ENCODE peak calls at places on chromosomes 2 and 18, in four cellular contexts. One of them, this sample, is unnamed.

GRCh38 chr2:204899983-204900382 is 354.7 kb downstream of the PARD3B start:
- DNase-seq in CD8-positive, alpha-beta memory T cell: no peak
- DNase-seq in NT2/D1: no peak
- DNase-seq in sigmoid colon: no peak
- DNase-seq in this sample: no peak

GRCh38 chr2:194452504-194452903 is 1204.5 kb upstream of the SLC39A10 start:
- DNase-seq in CD8-positive, alpha-beta memory T cell: no peak
- DNase-seq in NT2/D1: no peak
- DNase-seq in sigmoid colon: no peak
- DNase-seq in this sample: no peak

GRCh38 chr2:173572848-173573247 is 218.2 kb downstream of the CDCA7 start:
- DNase-seq in CD8-positive, alpha-beta memory T cell: no peak
- DNase-seq in NT2/D1: no peak
- DNase-seq in sigmoid colon: no peak
- DNase-seq in this sample: no peak

GRCh38 chr2:99198103-99198841 is 17.3 kb downstream of the MRPL30 start:
- DNase-seq in CD8-positive, alpha-beta memory T cell: no peak
- DNase-seq in NT2/D1: no peak
- DNase-seq in sigmoid colon: no peak
- DNase-seq in this sample: no peak

GRCh38 chr18:49101230-49101629 is 150.5 kb upstream of the SMAD7 start:
- DNase-seq in CD8-positive, alpha-beta memory T cell: no peak
- DNase-seq in NT2/D1: no peak
- DNase-seq in sigmoid colon: no peak
- DNase-seq in this sample: no peak

GRCh38 chr2:227703280-227703732 is 14.5 kb downstream of the SLC19A3 start:
- DNase-seq in CD8-positive, alpha-beta memory T cell: no peak
- DNase-seq in NT2/D1: no peak
- DNase-seq in sigmoid colon: no peak
- DNase-seq in this sample: no peak

GRCh38 chr2:144325086-144325485 is 194.8 kb downstream of the ZEB2 start:
- DNase-seq in CD8-positive, alpha-beta memory T cell: peak; percentile 49
- DNase-seq in NT2/D1: no peak
- DNase-seq in sigmoid colon: no peak
- DNase-seq in this sample: no peak

GRCh38 chr2:162155093-162155492 is 3.0 kb upstream of the GCG start:
- DNase-seq in CD8-positive, alpha-beta memory T cell: no peak
- DNase-seq in NT2/D1: no peak
- DNase-seq in sigmoid colon: no peak
- DNase-seq in this sample: no peak

GRCh38 chr2:88691339-88692183 is at the start of gene RPIA:
- DNase-seq in CD8-positive, alpha-beta memory T cell: peak; percentile 99
- DNase-seq in NT2/D1: peak; percentile 98
- DNase-seq in sigmoid colon: peak; percentile 99
- DNase-seq in this sample: peak; percentile 100

GRCh38 chr2:239157269-239157668 is 243.6 kb downstream of the HDAC4 start:
- DNase-seq in CD8-positive, alpha-beta memory T cell: no peak
- DNase-seq in NT2/D1: no peak
- DNase-seq in sigmoid colon: peak; percentile 59
- DNase-seq in this sample: peak; percentile 41

GRCh38 chr2:121238828-121239227 is 46.2 kb downstream of the TFCP2L1 start:
- DNase-seq in CD8-positive, alpha-beta memory T cell: no peak
- DNase-seq in NT2/D1: no peak
- DNase-seq in sigmoid colon: no peak
- DNase-seq in this sample: no peak

GRCh38 chr2:101307503-101307902 is 998 bp downstream of the RNF149 start:
- DNase-seq in CD8-positive, alpha-beta memory T cell: no peak
- DNase-seq in NT2/D1: no peak
- DNase-seq in sigmoid colon: no peak
- DNase-seq in this sample: no peak

GRCh38 chr2:120109186-120110061 is 96.5 kb downstream of the EPB41L5 start:
- DNase-seq in CD8-positive, alpha-beta memory T cell: no peak
- DNase-seq in NT2/D1: no peak
- DNase-seq in sigmoid colon: no peak
- DNase-seq in this sample: no peak

GRCh38 chr18:28657836-28658410 is 481.0 kb upstream of the CDH2 start:
- DNase-seq in CD8-positive, alpha-beta memory T cell: no peak
- DNase-seq in NT2/D1: no peak
- DNase-seq in sigmoid colon: no peak
- DNase-seq in this sample: no peak

GRCh38 chr2:218927876-218928275 is 31.6 kb upstream of the CDK5R2 start:
- DNase-seq in CD8-positive, alpha-beta memory T cell: no peak
- DNase-seq in NT2/D1: no peak
- DNase-seq in sigmoid colon: no peak
- DNase-seq in this sample: no peak

GRCh38 chr2:195683174-195683573 is 26.1 kb downstream of the SLC39A10 start:
- DNase-seq in CD8-positive, alpha-beta memory T cell: no peak
- DNase-seq in NT2/D1: no peak
- DNase-seq in sigmoid colon: no peak
- DNase-seq in this sample: no peak

GRCh38 chr2:122433123-122433754 is 677.8 kb downstream of the TSN start:
- DNase-seq in CD8-positive, alpha-beta memory T cell: no peak
- DNase-seq in NT2/D1: no peak
- DNase-seq in sigmoid colon: no peak
- DNase-seq in this sample: no peak

GRCh38 chr2:127525692-127526141 is 572 bp downstream of the IWS1 start:
- DNase-seq in CD8-positive, alpha-beta memory T cell: no peak
- DNase-seq in NT2/D1: no peak
- DNase-seq in sigmoid colon: no peak
- DNase-seq in this sample: no peak

GRCh38 chr2:150282821-150283309 is 204.6 kb downstream of the RND3 start:
- DNase-seq in CD8-positive, alpha-beta memory T cell: no peak
- DNase-seq in NT2/D1: no peak
- DNase-seq in sigmoid colon: no peak
- DNase-seq in this sample: no peak

DNA sequence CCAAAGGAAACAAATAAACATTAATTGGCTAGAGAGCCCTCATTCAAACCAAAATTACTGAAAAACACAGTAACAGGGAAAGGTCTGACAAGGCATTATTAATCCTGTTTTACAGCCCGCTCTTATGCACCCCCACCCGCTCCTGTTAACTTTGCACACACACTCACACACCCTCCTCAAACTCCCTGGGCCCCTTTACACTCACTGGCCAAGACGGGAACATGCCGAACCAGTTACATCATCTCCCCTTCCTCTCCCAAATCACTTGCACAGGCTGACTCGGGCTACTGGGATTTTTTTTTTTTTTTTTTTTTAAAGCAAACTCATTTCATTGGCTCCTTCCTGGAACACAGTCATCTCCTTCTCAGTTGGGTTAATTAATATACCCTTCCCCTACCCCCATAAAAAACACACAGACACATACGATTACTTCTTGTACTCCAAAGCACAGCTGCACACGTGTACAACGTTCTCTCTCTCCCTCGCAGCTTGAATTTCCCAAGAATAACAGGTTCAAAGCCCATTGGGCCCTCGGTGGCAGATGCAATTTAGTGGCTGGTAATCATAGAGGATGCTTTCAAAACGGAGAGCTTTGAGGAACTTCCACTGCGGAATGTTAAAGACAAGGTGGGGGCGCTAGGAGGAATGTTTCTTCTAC is 31.8 kb downstream of the KLF7 start:
- DNase-seq in CD8-positive, alpha-beta memory T cell: no peak
- DNase-seq in NT2/D1: peak; percentile 63
- DNase-seq in sigmoid colon: peak; percentile 93
- DNase-seq in this sample: peak; percentile 83
- H3K4me1 ChIP-seq in CD8-positive, alpha-beta memory T cell: peaks cover 53% of the 10 kb centered on the region
- H3K4me1 ChIP-seq in NT2/D1: no peaks in the 10 kb centered on the region
- H3K4me1 ChIP-seq in sigmoid colon: peaks cover 94% of the 10 kb centered on the region
- H3K4me1 ChIP-seq in this sample: peaks cover 43% of the 10 kb centered on the region

DNA sequence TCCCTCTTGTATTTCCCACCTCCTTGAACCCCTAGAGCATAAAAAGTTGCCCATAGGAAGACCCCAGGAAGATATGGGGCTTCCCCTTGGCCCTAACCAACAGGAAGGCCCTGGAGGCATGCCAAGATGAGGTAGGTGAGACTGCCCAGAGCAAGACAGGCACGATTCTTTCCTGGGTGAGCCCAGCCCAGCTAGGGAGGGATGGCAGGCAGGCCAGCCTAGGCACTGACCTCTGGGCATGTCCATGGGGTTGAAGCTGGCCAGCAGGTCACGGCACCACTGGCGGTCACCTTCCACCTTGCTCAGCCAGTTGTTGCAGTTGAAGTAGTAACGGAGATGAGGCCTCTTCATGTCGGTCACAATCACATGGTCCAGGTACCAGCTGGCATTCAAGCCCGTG is 17.6 kb downstream of the LOXHD1 start:
- DNase-seq in CD8-positive, alpha-beta memory T cell: no peak
- DNase-seq in NT2/D1: no peak
- DNase-seq in sigmoid colon: no peak
- DNase-seq in this sample: no peak
- H3K4me3 ChIP-seq in CD8-positive, alpha-beta memory T cell: no peak overlapping the region
- H3K4me3 ChIP-seq in NT2/D1: no peak overlapping the region
- H3K4me3 ChIP-seq in sigmoid colon: no peak overlapping the region
- H3K4me3 ChIP-seq in this sample: no peak overlapping the region

DNA sequence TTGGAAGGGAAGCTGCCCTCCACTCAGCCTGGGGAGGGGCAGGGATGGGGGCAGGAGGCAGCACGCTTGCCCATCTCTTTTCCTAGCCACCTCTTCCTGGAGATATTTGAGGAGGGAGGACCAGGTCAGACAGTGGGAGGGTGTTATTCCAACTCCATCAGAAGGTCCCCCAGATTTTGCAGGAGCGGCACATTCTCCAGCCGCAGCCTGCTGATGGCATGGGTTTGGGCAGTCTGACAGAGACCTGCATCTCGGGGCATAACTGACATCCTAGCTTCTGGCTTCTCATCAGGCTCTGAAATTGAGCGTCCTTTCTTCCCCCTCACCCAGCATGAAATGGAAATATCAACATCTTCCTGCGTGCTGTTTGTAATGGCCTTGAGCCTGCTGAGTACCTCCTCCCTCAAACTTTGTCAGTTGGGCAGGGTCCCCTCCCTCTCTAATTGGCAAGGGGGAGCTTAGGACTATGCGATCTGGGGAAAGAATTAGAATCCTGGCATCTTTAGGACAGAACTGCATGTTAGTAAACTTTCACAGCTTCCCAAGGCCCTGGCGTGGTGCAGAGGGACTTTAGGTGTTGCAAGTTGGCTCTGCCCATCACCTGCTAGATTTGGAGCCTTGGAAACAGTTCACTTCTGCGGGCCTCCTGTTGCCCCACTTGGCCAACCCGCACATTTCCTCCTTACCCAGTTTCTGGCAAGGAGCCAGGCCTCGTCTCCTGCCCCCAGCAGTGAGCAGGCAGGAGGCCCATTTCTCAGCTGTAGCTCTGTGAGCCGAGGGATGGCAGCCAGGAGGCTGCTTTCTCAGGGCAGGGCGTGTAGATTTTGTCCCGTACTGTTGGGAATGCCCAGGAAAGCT is 2.2 kb downstream of the ITM2C start:
- DNase-seq in CD8-positive, alpha-beta memory T cell: peak; percentile 75
- DNase-seq in NT2/D1: no peak
- DNase-seq in sigmoid colon: no peak
- DNase-seq in this sample: no peak
- H3K4me1 ChIP-seq in CD8-positive, alpha-beta memory T cell: peaks cover 41% of the 10 kb centered on the region
- H3K4me1 ChIP-seq in NT2/D1: peaks cover 42% of the 10 kb centered on the region
- H3K4me1 ChIP-seq in sigmoid colon: peaks cover 72% of the 10 kb centered on the region
- H3K4me1 ChIP-seq in this sample: peaks cover 4% of the 10 kb centered on the region

GRCh38 chr2:40363631-40364030 is 88.3 kb downstream of the SLC8A1 start:
- DNase-seq in CD8-positive, alpha-beta memory T cell: no peak
- DNase-seq in NT2/D1: no peak
- DNase-seq in sigmoid colon: no peak
- DNase-seq in this sample: no peak
- H3K4me3 ChIP-seq in CD8-positive, alpha-beta memory T cell: no peak overlapping the region
- H3K4me3 ChIP-seq in NT2/D1: no peak overlapping the region
- H3K4me3 ChIP-seq in sigmoid colon: peak overlapping the region; percentile 45
- H3K4me3 ChIP-seq in this sample: peak overlapping the region; percentile 26

GRCh38 chr18:32764611-32765244 is 8.1 kb downstream of the KLHL14 start:
- DNase-seq in CD8-positive, alpha-beta memory T cell: no peak
- DNase-seq in NT2/D1: no peak
- DNase-seq in sigmoid colon: no peak
- DNase-seq in this sample: no peak
- H3K4me1 ChIP-seq in CD8-positive, alpha-beta memory T cell: no peaks in the 10 kb centered on the region
- H3K4me1 ChIP-seq in NT2/D1: peaks cover 2% of the 10 kb centered on the region
- H3K4me1 ChIP-seq in sigmoid colon: peaks cover 2% of the 10 kb centered on the region
- H3K4me1 ChIP-seq in this sample: no peaks in the 10 kb centered on the region

GRCh38 chr18:32152705-32153448 is 37.0 kb upstream of the MEP1B start:
- DNase-seq in CD8-positive, alpha-beta memory T cell: no peak
- DNase-seq in NT2/D1: no peak
- DNase-seq in sigmoid colon: no peak
- DNase-seq in this sample: no peak

GRCh38 chr18:32160547-32160946 is 29.3 kb upstream of the MEP1B start:
- DNase-seq in CD8-positive, alpha-beta memory T cell: no peak
- DNase-seq in NT2/D1: no peak
- DNase-seq in sigmoid colon: no peak
- DNase-seq in this sample: no peak

GRCh38 chr18:32156855-32157254 is 33.0 kb upstream of the MEP1B start:
- DNase-seq in CD8-positive, alpha-beta memory T cell: no peak
- DNase-seq in NT2/D1: no peak
- DNase-seq in sigmoid colon: no peak
- DNase-seq in this sample: no peak

GRCh38 chr18:32158108-32158624 is 31.7 kb upstream of the MEP1B start:
- DNase-seq in CD8-positive, alpha-beta memory T cell: peak; percentile 52
- DNase-seq in NT2/D1: peak; percentile 82
- DNase-seq in sigmoid colon: peak; percentile 87
- DNase-seq in this sample: peak; percentile 89

GRCh38 chr18:32157580-32157979 is 32.3 kb upstream of the MEP1B start:
- DNase-seq in CD8-positive, alpha-beta memory T cell: no peak
- DNase-seq in NT2/D1: no peak
- DNase-seq in sigmoid colon: no peak
- DNase-seq in this sample: no peak
- H3K4me3 ChIP-seq in CD8-positive, alpha-beta memory T cell: no peak overlapping the region
- H3K4me3 ChIP-seq in NT2/D1: no peak overlapping the region
- H3K4me3 ChIP-seq in sigmoid colon: no peak overlapping the region
- H3K4me3 ChIP-seq in this sample: no peak overlapping the region

DNA sequence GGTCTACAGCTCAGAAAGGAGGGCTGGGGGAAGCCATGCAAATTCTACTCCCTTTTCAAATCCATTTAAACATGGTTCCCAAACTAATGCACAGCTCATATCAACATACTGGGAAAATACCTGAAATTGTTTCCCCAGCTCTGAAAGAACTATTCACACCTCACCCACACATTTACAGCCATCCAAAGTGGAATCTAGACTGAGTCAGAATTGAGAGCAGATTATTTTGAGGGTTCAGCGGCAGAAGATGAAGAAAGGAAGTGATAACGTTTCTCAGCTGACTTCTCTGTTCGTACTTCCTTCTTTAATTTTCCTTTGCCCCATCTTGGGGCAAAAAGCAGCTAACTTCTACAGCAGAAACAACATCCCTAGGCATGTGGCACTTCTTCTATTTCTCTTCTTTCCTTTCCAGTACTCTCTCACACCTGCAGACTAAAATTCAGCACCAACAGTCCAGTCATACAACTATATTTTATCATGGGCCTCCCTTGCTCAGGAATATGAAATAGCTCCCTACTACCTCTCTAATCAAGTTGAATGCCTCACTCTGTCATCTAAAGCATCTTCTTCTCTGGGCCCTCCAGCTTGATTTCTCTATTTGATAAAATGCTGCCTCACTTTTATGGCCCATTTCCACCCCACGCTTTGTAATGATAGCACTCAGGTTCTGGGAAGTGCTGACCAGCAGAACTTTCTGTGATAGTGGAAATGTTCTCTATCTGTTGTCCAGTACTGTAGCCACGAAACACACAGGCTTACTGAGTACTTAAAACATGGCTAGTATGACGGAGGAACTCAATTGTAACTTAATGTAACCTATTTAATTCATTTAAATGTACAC is 35.9 kb downstream of the ARHGAP25 start:
- DNase-seq in CD8-positive, alpha-beta memory T cell: no peak
- DNase-seq in NT2/D1: no peak
- DNase-seq in sigmoid colon: no peak
- DNase-seq in this sample: no peak
- H3K4me1 ChIP-seq in CD8-positive, alpha-beta memory T cell: peaks cover 96% of the 10 kb centered on the region
- H3K4me1 ChIP-seq in NT2/D1: no peaks in the 10 kb centered on the region
- H3K4me1 ChIP-seq in sigmoid colon: peaks cover 37% of the 10 kb centered on the region
- H3K4me1 ChIP-seq in this sample: no peaks in the 10 kb centered on the region